ENCODE peak calls at places on chromosome 17, in nine cellular contexts. One of them, this sample, is unnamed.

GRCh38 chr17:33115351-33115750 is 123.7 kb downstream of the SPACA3 start:
- DNase-seq in effector CD4-positive, alpha-beta T cell: no peak
- DNase-seq in NCI-H187: no peak
- DNase-seq in K562: no peak
- DNase-seq in osteoblast: no peak
- DNase-seq in activated naive CD4-positive, alpha-beta T cell: no peak
- DNase-seq in T-cell: no peak
- DNase-seq in pons: no peak
- DNase-seq in naive thymus-derived CD8-positive, alpha-beta T cell: no peak
- DNase-seq in this sample: no peak

GRCh38 chr17:37170881-37171460 is 204.8 kb upstream of the C17orf78 start:
- DNase-seq in K562: no peak
- DNase-seq in activated naive CD4-positive, alpha-beta T cell: no peak
- DNase-seq in pons: peak; percentile 49
- DNase-seq in naive thymus-derived CD8-positive, alpha-beta T cell: no peak
- DNase-seq in effector CD4-positive, alpha-beta T cell: no peak
- DNase-seq in osteoblast: no peak
- DNase-seq in T-cell: no peak
- DNase-seq in NCI-H187: no peak
- DNase-seq in this sample: no peak

GRCh38 chr17:14760212-14760611 is 459.3 kb downstream of the HS3ST3B1 start:
- DNase-seq in NCI-H187: no peak
- DNase-seq in pons: no peak
- DNase-seq in osteoblast: no peak
- DNase-seq in naive thymus-derived CD8-positive, alpha-beta T cell: no peak
- DNase-seq in activated naive CD4-positive, alpha-beta T cell: no peak
- DNase-seq in T-cell: no peak
- DNase-seq in effector CD4-positive, alpha-beta T cell: no peak
- DNase-seq in K562: no peak
- DNase-seq in this sample: no peak

GRCh38 chr17:4786516-4786915 is 352 bp upstream of the VMO1 start:
- DNase-seq in activated naive CD4-positive, alpha-beta T cell: no peak
- DNase-seq in effector CD4-positive, alpha-beta T cell: no peak
- DNase-seq in pons: no peak
- DNase-seq in osteoblast: peak; percentile 82
- DNase-seq in K562: no peak
- DNase-seq in naive thymus-derived CD8-positive, alpha-beta T cell: no peak
- DNase-seq in NCI-H187: no peak
- DNase-seq in T-cell: no peak
- DNase-seq in this sample: no peak

GRCh38 chr17:45833826-45834439 is 10.7 kb upstream of the SPPL2C start:
- DNase-seq in effector CD4-positive, alpha-beta T cell: no peak
- DNase-seq in K562: no peak
- DNase-seq in activated naive CD4-positive, alpha-beta T cell: no peak
- DNase-seq in NCI-H187: no peak
- DNase-seq in osteoblast: no peak
- DNase-seq in T-cell: no peak
- DNase-seq in pons: no peak
- DNase-seq in naive thymus-derived CD8-positive, alpha-beta T cell: no peak
- DNase-seq in this sample: no peak

GRCh38 chr17:4706121-4706520 is 2.2 kb upstream of the PELP1 start:
- DNase-seq in activated naive CD4-positive, alpha-beta T cell: no peak
- DNase-seq in effector CD4-positive, alpha-beta T cell: no peak
- DNase-seq in K562: no peak
- DNase-seq in pons: no peak
- DNase-seq in osteoblast: peak; percentile 68
- DNase-seq in naive thymus-derived CD8-positive, alpha-beta T cell: no peak
- DNase-seq in NCI-H187: no peak
- DNase-seq in T-cell: no peak
- DNase-seq in this sample: peak; percentile 39

GRCh38 chr17:76865174-76865573 is 3.0 kb upstream of the MGAT5B start:
- DNase-seq in K562: no peak
- DNase-seq in activated naive CD4-positive, alpha-beta T cell: no peak
- DNase-seq in T-cell: no peak
- DNase-seq in NCI-H187: no peak
- DNase-seq in pons: no peak
- DNase-seq in effector CD4-positive, alpha-beta T cell: no peak
- DNase-seq in osteoblast: no peak
- DNase-seq in naive thymus-derived CD8-positive, alpha-beta T cell: no peak
- DNase-seq in this sample: no peak

GRCh38 chr17:74987909-74988711 is 678 bp downstream of the CDR2L start:
- DNase-seq in activated naive CD4-positive, alpha-beta T cell: no peak
- DNase-seq in effector CD4-positive, alpha-beta T cell: no peak
- DNase-seq in osteoblast: peak; percentile 97
- DNase-seq in NCI-H187: no peak
- DNase-seq in T-cell: no peak
- DNase-seq in pons: peak; percentile 63
- DNase-seq in K562: peak; percentile 77
- DNase-seq in naive thymus-derived CD8-positive, alpha-beta T cell: no peak
- DNase-seq in this sample: peak; percentile 72

GRCh38 chr17:29495011-29495410 is 71.8 kb downstream of the ABHD15 start:
- DNase-seq in T-cell: no peak
- DNase-seq in NCI-H187: no peak
- DNase-seq in osteoblast: peak; percentile 92
- DNase-seq in effector CD4-positive, alpha-beta T cell: no peak
- DNase-seq in K562: no peak
- DNase-seq in pons: no peak
- DNase-seq in naive thymus-derived CD8-positive, alpha-beta T cell: no peak
- DNase-seq in activated naive CD4-positive, alpha-beta T cell: no peak
- DNase-seq in this sample: peak; percentile 41

GRCh38 chr17:19336938-19337711 is 25.4 kb downstream of the B9D1 start:
- DNase-seq in T-cell: no peak
- DNase-seq in pons: peak; percentile 79
- DNase-seq in naive thymus-derived CD8-positive, alpha-beta T cell: no peak
- DNase-seq in K562: no peak
- DNase-seq in activated naive CD4-positive, alpha-beta T cell: no peak
- DNase-seq in effector CD4-positive, alpha-beta T cell: no peak
- DNase-seq in NCI-H187: no peak
- DNase-seq in osteoblast: peak; percentile 41
- DNase-seq in this sample: no peak

GRCh38 chr17:54353789-54354525 is 531.2 kb downstream of the KIF2B start:
- DNase-seq in pons: no peak
- DNase-seq in activated naive CD4-positive, alpha-beta T cell: no peak
- DNase-seq in effector CD4-positive, alpha-beta T cell: no peak
- DNase-seq in NCI-H187: no peak
- DNase-seq in K562: no peak
- DNase-seq in naive thymus-derived CD8-positive, alpha-beta T cell: no peak
- DNase-seq in T-cell: no peak
- DNase-seq in osteoblast: no peak
- DNase-seq in this sample: no peak

GRCh38 chr17:15262291-15263205 is 2.6 kb downstream of the PMP22 start:
- DNase-seq in naive thymus-derived CD8-positive, alpha-beta T cell: no peak
- DNase-seq in pons: peak; percentile 95
- DNase-seq in K562: peak; percentile 80
- DNase-seq in osteoblast: peak; percentile 97
- DNase-seq in activated naive CD4-positive, alpha-beta T cell: no peak
- DNase-seq in NCI-H187: no peak
- DNase-seq in T-cell: no peak
- DNase-seq in effector CD4-positive, alpha-beta T cell: no peak
- DNase-seq in this sample: peak; percentile 85

GRCh38 chr17:77096570-77097214 is 44.1 kb upstream of the SEC14L1 start:
- DNase-seq in naive thymus-derived CD8-positive, alpha-beta T cell: no peak
- DNase-seq in T-cell: no peak
- DNase-seq in activated naive CD4-positive, alpha-beta T cell: no peak
- DNase-seq in effector CD4-positive, alpha-beta T cell: no peak
- DNase-seq in osteoblast: peak; percentile 89
- DNase-seq in pons: peak; percentile 91
- DNase-seq in K562: no peak
- DNase-seq in NCI-H187: no peak
- DNase-seq in this sample: peak; percentile 72

This sample was measured in astrocyte.